ENCODE peak calls at places on chromosomes 16 and 17, in six cellular contexts. U, P, I, M, E and G are unnamed samples.

GRCh38 chr16:12468552-12468951 is 335.1 kb downstream of the CPPED1 start:
- DNase-seq in M (no peak), I (no peak), E (no peak), P (no peak), U (no peak), G (no peak)

GRCh38 chr16:83856846-83857245 is 42.1 kb upstream of the MLYCD start:
- DNase-seq in P (no peak), M (no peak), E (no peak), U (no peak), I (no peak), G (no peak)

GRCh38 chr16:88619859-88620655 is 18.3 kb upstream of the IL17C start:
- DNase-seq in M (no peak), I (no peak), E (no peak), U (no peak), P (no peak), G (peak)

GRCh38 chr16:13756411-13756810 is 163.5 kb upstream of the ERCC4 start:
- DNase-seq in I (no peak), E (no peak), P (no peak), M (no peak), U (no peak), G (no peak)

GRCh38 chr16:83952940-83953795 is at the start of gene OSGIN1:
- DNase-seq in P (peak), M (peak), E (peak), I (peak), U (peak), G (peak)

GRCh38 chr17:57577751-57578607 is 167.1 kb downstream of the CCDC182 start:
- DNase-seq in E (peak), I (peak), M (peak), P (peak), U (peak), G (peak)

GRCh38 chr16:22417019-22417418 is 42.6 kb upstream of the CDR2 start:
- DNase-seq in I (no peak), E (no peak), U (no peak), P (no peak), M (peak), G (no peak)

GRCh38 chr16:88350922-88351321 is 31.8 kb upstream of the ZNF469 start:
- DNase-seq in U (no peak), P (no peak), M (no peak), E (no peak), I (no peak), G (no peak)

GRCh38 chr16:77951788-77952187 is 70.6 kb upstream of the CLEC3A start:
- DNase-seq in P (peak), E (no peak), U (peak), I (peak), M (no peak), G (no peak)

GRCh38 chr17:65530985-65531507 is 30.4 kb downstream of the AXIN2 start:
- DNase-seq in M (no peak), I (no peak), U (no peak), P (no peak), E (no peak), G (peak)

GRCh38 chr16:50067290-50067853 is 1.6 kb downstream of the HEATR3 start:
- DNase-seq in E (peak), I (no peak), M (peak), U (no peak), P (no peak), G (peak)

GRCh38 chr17:82246365-82247174 is 17.7 kb downstream of the SLC16A3 start:
- DNase-seq in U (no peak), I (no peak), M (no peak), E (peak), P (no peak), G (no peak)

GRCh38 chr17:27620721-27621120 is 10.3 kb upstream of the LGALS9 start:
- DNase-seq in M (no peak), U (no peak), P (no peak), E (no peak), I (no peak), G (no peak)

GRCh38 chr17:59284317-59284716 is 47.1 kb upstream of the YPEL2 start:
- DNase-seq in E (no peak), U (no peak), P (no peak), I (no peak), M (no peak), G (no peak)

GRCh38 chr17:77436481-77436880 is 295.7 kb downstream of the SEC14L1 start:
- DNase-seq in I (no peak), U (no peak), P (no peak), E (no peak), M (no peak), G (no peak)

GRCh38 chr17:63998721-63999679 is 849 bp downstream of the PRR29 start:
- DNase-seq in U (no peak), E (no peak), M (no peak), P (no peak), I (no peak), G (no peak)

GRCh38 chr17:2707721-2708584 is 3.6 kb downstream of the CLUH start:
- DNase-seq in M (no peak), E (no peak), I (no peak), U (no peak), P (no peak), G (no peak)

GRCh38 chr17:76421054-76421427 is 31.9 kb downstream of the UBE2O start:
- DNase-seq in P (no peak), I (no peak), E (no peak), U (no peak), M (no peak), G (no peak)

GRCh38 chr16:53080345-53081031 is 25.7 kb downstream of the CHD9 start:
- DNase-seq in I (no peak), U (no peak), P (no peak), M (no peak), E (no peak), G (peak)

GRCh38 chr17:74332763-74333220 is 6.8 kb downstream of the KIF19 start:
- DNase-seq in E (no peak), I (peak), M (peak), U (peak), P (peak), G (no peak)

GRCh38 chr17:71188811-71189492 is 931.9 kb upstream of the SOX9 start:
- DNase-seq in P (no peak), I (no peak), M (no peak), E (no peak), U (no peak), G (peak)

GRCh38 chr16:18969050-18969854 is 14.5 kb upstream of the TMC7 start:
- DNase-seq in U (peak), I (peak), E (peak), M (peak), P (peak), G (peak)

GRCh38 chr17:38451840-38452529 is 23.7 kb downstream of the ARHGAP23 start:
- DNase-seq in E (no peak), U (no peak), P (no peak), M (no peak), I (no peak), G (peak)

GRCh38 chr17:39653662-39654331 is 11.4 kb upstream of the TCAP start:
- DNase-seq in P (peak), I (peak), U (peak), E (no peak), M (peak), G (no peak)

GRCh38 chr17:50758989-50759544 is 8.3 kb downstream of the ANKRD40CL start:
- DNase-seq in P (no peak), U (no peak), E (no peak), M (no peak), I (no peak), G (no peak)

GRCh38 chr16:49781401-49781800 is 74.5 kb downstream of the ZNF423 start:
- DNase-seq in E (no peak), M (no peak), I (no peak), U (no peak), P (no peak), G (no peak)

GRCh38 chr17:76246080-76247066 is 6.1 kb upstream of the RNF157 start:
- DNase-seq in M (peak), I (no peak), U (no peak), P (no peak), E (peak), G (no peak)

GRCh38 chr16:49491736-49492089 is 118.1 kb downstream of the C16orf78 start:
- DNase-seq in P (no peak), M (no peak), E (no peak), U (no peak), I (no peak), G (no peak)